ENCODE peak calls at places on chromosomes 2 and 18, in six cellular contexts. One of them, this sample, is unnamed.

GRCh38 chr2:145027073-145027459 is 507.1 kb upstream of the ZEB2 start:
- DNase-seq in H9: no peak
- DNase-seq in mesendoderm: no peak
- DNase-seq in H1: no peak
- DNase-seq in IMR-90: peak
- DNase-seq in neuronal stem cell: no peak
- DNase-seq in this sample: peak

GRCh38 chr2:50535971-50536759 is 495.8 kb downstream of the NRXN1 start:
- DNase-seq in neuronal stem cell: peak
- DNase-seq in H9: no peak
- DNase-seq in H1: no peak
- DNase-seq in mesendoderm: peak
- DNase-seq in IMR-90: peak
- DNase-seq in this sample: peak

GRCh38 chr2:173136614-173137013 is 61.0 kb downstream of the MAP3K20 start:
- DNase-seq in H1: no peak
- DNase-seq in mesendoderm: no peak
- DNase-seq in neuronal stem cell: no peak
- DNase-seq in IMR-90: no peak
- DNase-seq in H9: no peak
- DNase-seq in this sample: no peak

GRCh38 chr2:40332096-40332826 is 119.6 kb downstream of the SLC8A1 start:
- DNase-seq in H1: no peak
- DNase-seq in mesendoderm: no peak
- DNase-seq in IMR-90: peak
- DNase-seq in neuronal stem cell: no peak
- DNase-seq in H9: no peak
- DNase-seq in this sample: peak

GRCh38 chr2:12957251-12957650 is 240.5 kb downstream of the TRIB2 start:
- DNase-seq in neuronal stem cell: no peak
- DNase-seq in IMR-90: no peak
- DNase-seq in H1: no peak
- DNase-seq in mesendoderm: no peak
- DNase-seq in H9: no peak
- DNase-seq in this sample: no peak

GRCh38 chr2:77025714-77026113 is 496.5 kb downstream of the LRRTM4 start:
- DNase-seq in IMR-90: no peak
- DNase-seq in H9: no peak
- DNase-seq in mesendoderm: no peak
- DNase-seq in H1: no peak
- DNase-seq in neuronal stem cell: no peak
- DNase-seq in this sample: no peak

GRCh38 chr2:161238559-161239415 is 69.4 kb upstream of the PSMD14 start:
- DNase-seq in mesendoderm: peak
- DNase-seq in H1: peak
- DNase-seq in neuronal stem cell: peak
- DNase-seq in IMR-90: peak
- DNase-seq in H9: peak
- DNase-seq in this sample: peak

GRCh38 chr18:6648581-6648980 is 80.9 kb upstream of the ARHGAP28 start:
- DNase-seq in mesendoderm: no peak
- DNase-seq in H9: no peak
- DNase-seq in IMR-90: peak
- DNase-seq in H1: no peak
- DNase-seq in neuronal stem cell: no peak
- DNase-seq in this sample: peak

GRCh38 chr18:77098554-77099174 is 33.9 kb downstream of the MBP start:
- DNase-seq in neuronal stem cell: no peak
- DNase-seq in H9: no peak
- DNase-seq in IMR-90: no peak
- DNase-seq in mesendoderm: peak
- DNase-seq in H1: no peak
- DNase-seq in this sample: no peak

GRCh38 chr18:48792141-48792540 is 158.6 kb downstream of the SMAD7 start:
- DNase-seq in mesendoderm: no peak
- DNase-seq in H1: no peak
- DNase-seq in H9: no peak
- DNase-seq in IMR-90: no peak
- DNase-seq in neuronal stem cell: no peak
- DNase-seq in this sample: no peak

GRCh38 chr2:74548919-74549684 is 4.6 kb downstream of the LOXL3 start:
- DNase-seq in mesendoderm: peak
- DNase-seq in H1: peak
- DNase-seq in IMR-90: peak
- DNase-seq in neuronal stem cell: peak
- DNase-seq in H9: peak
- DNase-seq in this sample: peak

GRCh38 chr2:61949458-61950107 is 44.1 kb downstream of the COMMD1 start:
- DNase-seq in IMR-90: no peak
- DNase-seq in neuronal stem cell: no peak
- DNase-seq in mesendoderm: no peak
- DNase-seq in H1: no peak
- DNase-seq in H9: no peak
- DNase-seq in this sample: no peak

GRCh38 chr2:85405076-85405402 is 5.1 kb downstream of the CAPG start:
- DNase-seq in H9: no peak
- DNase-seq in neuronal stem cell: no peak
- DNase-seq in mesendoderm: no peak
- DNase-seq in H1: no peak
- DNase-seq in IMR-90: no peak
- DNase-seq in this sample: no peak

GRCh38 chr2:141641462-141641861 is 489.4 kb downstream of the LRP1B start:
- DNase-seq in IMR-90: peak
- DNase-seq in neuronal stem cell: no peak
- DNase-seq in H9: no peak
- DNase-seq in H1: no peak
- DNase-seq in mesendoderm: no peak
- DNase-seq in this sample: peak

GRCh38 chr2:100056478-100056877 is 85.9 kb downstream of the AFF3 start:
- DNase-seq in IMR-90: peak
- DNase-seq in neuronal stem cell: no peak
- DNase-seq in mesendoderm: no peak
- DNase-seq in H9: no peak
- DNase-seq in H1: no peak
- DNase-seq in this sample: peak

GRCh38 chr2:19363474-19363778 is 5.0 kb upstream of the OSR1 start:
- DNase-seq in H9: no peak
- DNase-seq in neuronal stem cell: no peak
- DNase-seq in H1: peak
- DNase-seq in IMR-90: no peak
- DNase-seq in mesendoderm: no peak
- DNase-seq in this sample: no peak

GRCh38 chr2:62178741-62179271 is 17.1 kb upstream of the B3GNT2 start:
- DNase-seq in H9: no peak
- DNase-seq in mesendoderm: no peak
- DNase-seq in H1: no peak
- DNase-seq in neuronal stem cell: no peak
- DNase-seq in IMR-90: peak
- DNase-seq in this sample: no peak

GRCh38 chr2:59702026-59702425 is 851.4 kb downstream of the BCL11A start:
- DNase-seq in neuronal stem cell: no peak
- DNase-seq in H9: no peak
- DNase-seq in IMR-90: no peak
- DNase-seq in H1: no peak
- DNase-seq in mesendoderm: no peak
- DNase-seq in this sample: no peak

GRCh38 chr18:44693030-44693784 is 12.5 kb downstream of the SETBP1 start:
- DNase-seq in IMR-90: no peak
- DNase-seq in mesendoderm: no peak
- DNase-seq in H1: no peak
- DNase-seq in H9: no peak
- DNase-seq in neuronal stem cell: no peak
- DNase-seq in this sample: no peak

GRCh38 chr2:233441161-233442027 is 87.1 kb downstream of the DGKD start:
- DNase-seq in neuronal stem cell: no peak
- DNase-seq in mesendoderm: no peak
- DNase-seq in H9: no peak
- DNase-seq in IMR-90: no peak
- DNase-seq in H1: no peak
- DNase-seq in this sample: no peak

GRCh38 chr2:102155131-102155702 is 12.7 kb downstream of the IL1R1 start:
- DNase-seq in IMR-90: no peak
- DNase-seq in H1: no peak
- DNase-seq in mesendoderm: no peak
- DNase-seq in H9: no peak
- DNase-seq in neuronal stem cell: no peak
- DNase-seq in this sample: no peak

GRCh38 chr2:102154364-102154763 is 11.8 kb downstream of the IL1R1 start:
- DNase-seq in H9: no peak
- DNase-seq in neuronal stem cell: no peak
- DNase-seq in IMR-90: no peak
- DNase-seq in H1: no peak
- DNase-seq in mesendoderm: no peak
- DNase-seq in this sample: no peak

GRCh38 chr2:102159295-102159694 is 16.7 kb downstream of the IL1R1 start:
- DNase-seq in neuronal stem cell: no peak
- DNase-seq in IMR-90: no peak
- DNase-seq in H9: no peak
- DNase-seq in H1: no peak
- DNase-seq in mesendoderm: peak
- DNase-seq in this sample: peak

GRCh38 chr2:102158336-102158735 is 15.8 kb downstream of the IL1R1 start:
- DNase-seq in H9: no peak
- DNase-seq in H1: no peak
- DNase-seq in IMR-90: no peak
- DNase-seq in neuronal stem cell: no peak
- DNase-seq in mesendoderm: no peak
- DNase-seq in this sample: no peak

GRCh38 chr2:102155703-102156515 is 13.4 kb downstream of the IL1R1 start:
- DNase-seq in H1: no peak
- DNase-seq in neuronal stem cell: no peak
- DNase-seq in mesendoderm: no peak
- DNase-seq in IMR-90: peak
- DNase-seq in H9: no peak
- DNase-seq in this sample: peak
- H2BK5ac ChIP-seq in H1: no peak
- H2BK5ac ChIP-seq in neuronal stem cell: no peak
- H2BK5ac ChIP-seq in mesendoderm: no peak
- H2BK5ac ChIP-seq in IMR-90: peak
- H2BK5ac ChIP-seq in H9: no peak
- H2BK5ac ChIP-seq in this sample: no peak

DNA sequence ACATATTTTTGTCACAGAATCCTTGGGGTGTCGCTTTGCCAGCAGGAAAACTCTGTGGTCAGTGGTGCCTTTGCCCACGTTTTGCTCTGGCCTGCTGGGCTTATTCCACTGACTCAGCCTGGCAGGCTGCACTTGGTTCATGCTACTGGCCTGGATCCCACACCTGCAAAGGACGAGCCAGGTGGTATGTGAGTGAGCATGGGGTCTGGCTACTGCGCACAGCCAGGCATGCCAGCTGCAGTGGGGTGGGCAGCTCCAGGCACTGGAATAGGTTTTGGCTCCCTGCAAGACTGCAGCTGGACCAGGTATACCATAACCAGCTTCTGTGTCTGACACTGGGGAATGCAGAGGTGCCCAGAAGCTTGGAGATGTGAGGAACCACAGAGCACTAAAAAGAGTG is 197.9 kb upstream of the VRK2 start:
- DNase-seq in H9: no peak
- DNase-seq in mesendoderm: no peak
- DNase-seq in neuronal stem cell: no peak
- DNase-seq in H1: no peak
- DNase-seq in IMR-90: no peak
- DNase-seq in this sample: no peak
- H2BK15ac ChIP-seq in H9: no peak
- H2BK15ac ChIP-seq in mesendoderm: no peak
- H2BK15ac ChIP-seq in neuronal stem cell: no peak
- H2BK15ac ChIP-seq in H1: no peak
- H2BK15ac ChIP-seq in IMR-90: no peak
- H2BK15ac ChIP-seq in this sample: no peak

DNA sequence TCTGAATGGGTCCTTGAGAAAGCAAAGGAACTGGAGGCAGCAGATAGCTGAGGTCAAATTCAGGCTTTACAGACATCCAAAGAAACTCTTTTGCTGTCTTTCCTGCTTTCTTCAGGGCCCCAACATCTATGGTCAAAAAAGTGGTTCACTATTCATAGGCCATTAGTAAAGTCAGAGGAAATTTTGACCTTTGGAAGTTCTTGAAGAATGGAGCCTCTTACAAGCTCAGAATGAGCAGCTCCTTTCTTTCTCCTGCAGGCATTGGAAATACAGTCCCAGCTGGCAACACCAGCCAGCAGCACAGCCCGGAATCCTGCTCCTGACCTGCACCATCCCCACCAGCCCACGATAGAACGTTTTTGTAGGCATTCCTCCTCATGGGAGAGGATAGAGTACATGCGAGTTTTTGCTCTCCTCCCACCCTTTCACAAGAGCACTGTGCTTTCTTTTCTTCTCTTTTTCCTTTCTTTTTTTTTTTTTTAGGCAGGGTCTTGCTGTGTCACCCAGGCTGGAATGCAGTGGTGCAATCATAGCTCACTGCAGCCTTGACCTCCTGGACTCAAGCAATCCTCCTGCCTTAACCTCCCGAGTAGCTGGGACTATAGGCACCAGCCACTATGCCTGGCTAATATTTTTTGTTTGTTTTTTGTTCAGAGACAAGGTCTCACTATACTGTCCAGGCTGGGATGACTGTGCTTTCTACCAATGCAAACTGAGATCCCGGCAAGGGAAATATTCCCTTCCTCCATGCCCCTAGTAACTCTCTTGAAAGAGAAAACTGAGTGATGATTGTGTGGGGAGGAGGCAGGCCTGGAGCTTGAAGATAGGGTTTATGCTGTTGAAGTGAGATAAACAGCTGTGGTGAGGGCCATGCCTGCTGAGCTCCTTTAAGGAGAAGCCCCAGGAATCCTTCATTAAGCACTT is 82.7 kb upstream of the TXNDC2 start:
- DNase-seq in H9: no peak
- DNase-seq in mesendoderm: peak
- DNase-seq in H1: no peak
- DNase-seq in IMR-90: peak
- DNase-seq in neuronal stem cell: no peak
- DNase-seq in this sample: peak
- H3K27ac ChIP-seq in H9: no peak
- H3K27ac ChIP-seq in mesendoderm: no peak
- H3K27ac ChIP-seq in H1: peak
- H3K27ac ChIP-seq in IMR-90: peak
- H3K27ac ChIP-seq in neuronal stem cell: no peak
- H3K27ac ChIP-seq in this sample: no peak

DNA sequence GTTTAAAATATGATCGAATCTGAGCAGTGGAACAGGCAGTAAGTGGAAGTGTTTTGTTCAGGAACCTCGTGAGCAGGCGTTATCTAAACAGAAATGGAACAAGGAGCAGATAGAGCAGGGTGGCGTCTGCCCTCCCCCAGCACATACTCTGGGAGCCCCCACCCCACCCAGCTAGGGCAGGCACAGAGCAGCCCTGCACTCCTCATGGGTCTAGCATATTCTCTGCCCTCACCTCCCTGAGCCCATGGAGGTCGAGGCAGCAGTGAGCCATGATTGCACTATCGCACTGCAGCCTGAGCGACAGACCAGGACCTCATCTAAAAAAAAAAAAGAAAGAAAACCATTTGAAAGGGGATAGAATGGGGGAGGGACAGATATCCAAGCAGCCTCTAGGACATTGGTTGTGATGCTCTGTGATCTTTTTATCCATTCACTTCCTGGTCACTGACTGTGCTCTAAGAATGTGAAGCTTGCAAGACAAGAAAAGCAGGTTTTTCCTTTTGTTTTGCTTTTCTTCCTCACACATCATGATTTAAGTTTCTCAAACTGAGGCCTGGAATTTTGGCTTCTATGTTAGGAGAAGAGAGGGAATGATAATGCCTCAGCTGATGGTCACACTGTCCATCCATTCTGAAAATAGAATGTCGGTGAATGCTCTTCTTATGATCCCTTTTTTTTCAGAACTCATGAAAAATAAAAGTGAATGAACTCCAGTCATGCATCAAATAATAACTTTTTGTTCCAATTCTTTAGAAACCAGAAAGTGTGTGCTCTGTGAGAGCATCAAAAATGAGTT is 3.2 kb downstream of the MLPH start:
- DNase-seq in IMR-90: no peak
- DNase-seq in H1: no peak
- DNase-seq in mesendoderm: peak
- DNase-seq in neuronal stem cell: no peak
- DNase-seq in H9: no peak
- DNase-seq in this sample: peak
- H2BK5ac ChIP-seq in IMR-90: no peak
- H2BK5ac ChIP-seq in H1: peak
- H2BK5ac ChIP-seq in mesendoderm: no peak
- H2BK5ac ChIP-seq in neuronal stem cell: no peak
- H2BK5ac ChIP-seq in H9: no peak
- H2BK5ac ChIP-seq in this sample: no peak